ENCODE peak calls at places on chromosomes 12 and 14, in six cellular contexts. F is COR-L47; W is stimulated activated CD8-positive, alpha-beta memory T cell treated with anti-CD3 and anti-CD28 coated beads, Interleukin-7, amount 100 ng/mL, for 4 hours; T is activated CD4-positive, alpha-beta T cell treated with anti-CD3 and anti-CD28 coated beads, Interleukin-2, amount 50 U/mL, for 1 hour; H is fibroblast of villous mesenchyme; O is stimulated activated effector memory CD8-positive, alpha-beta T cell treated with anti-CD3 and anti-CD28 coated beads, Interleukin-12 subunit alpha, Interleukin-12 subunit beta, amount 100 ng/mL, for 72 hours. G is an unnamed sample.

GRCh38 chr14:94303111-94303510 is 10.0 kb upstream of the SERPINA10 start:
- DNase-seq in F (no peak), O (no peak), T (no peak), W (no peak), H (no peak), G (no peak)

GRCh38 chr14:43894534-43894933 is 612.5 kb downstream of the FSCB start:
- DNase-seq in O (no peak), H (peak; percentile 1), F (no peak), W (no peak), T (no peak), G (no peak)

GRCh38 chr12:131824450-131824849 is 3.7 kb upstream of the MMP17 start:
- DNase-seq in H (no peak), W (no peak), T (no peak), O (no peak), F (no peak), G (no peak)

GRCh38 chr12:1093166-1093751 is 102.2 kb downstream of the ERC1 start:
- DNase-seq in W (no peak), F (peak; percentile 57), T (peak; percentile 4), O (peak; percentile 65), H (peak; percentile 74), G (no peak)

GRCh38 chr14:104011824-104012517 is 69.6 kb upstream of the RD3L start:
- DNase-seq in O (no peak), H (no peak), T (no peak), W (no peak), F (no peak), G (no peak)

GRCh38 chr14:35140718-35141581 is 18.6 kb downstream of the PRORP start:
- DNase-seq in H (peak; percentile 53), F (peak; percentile 13), W (no peak), T (no peak), O (no peak), G (no peak)

GRCh38 chr14:72945628-72946027 is 19.4 kb downstream of the DCAF4 start:
- DNase-seq in F (no peak), T (no peak), O (no peak), H (no peak), W (no peak), G (no peak)

GRCh38 chr12:65785500-65785899 is 38.8 kb upstream of the HMGA2 start:
- DNase-seq in T (no peak), O (no peak), W (no peak), F (no peak), H (no peak), G (no peak)

GRCh38 chr12:32535260-32535999 is 136.1 kb downstream of the FGD4 start:
- DNase-seq in H (peak; percentile 64), F (peak; percentile 78), W (no peak), T (no peak), O (no peak), G (no peak)

GRCh38 chr14:43914041-43914693 is 592.9 kb downstream of the FSCB start:
- DNase-seq in H (no peak), F (no peak), T (no peak), O (no peak), W (no peak), G (no peak)

GRCh38 chr12:129186952-129187351 is 333.7 kb downstream of the GLT1D1 start:
- DNase-seq in H (no peak), W (no peak), F (peak; percentile 3), T (no peak), O (no peak), G (no peak)

GRCh38 chr12:64212066-64212746 is 9.9 kb downstream of the KICS2 start:
- DNase-seq in T (no peak), W (no peak), F (no peak), H (no peak), O (no peak), G (no peak)

GRCh38 chr12:14410177-14410576 is 44.7 kb downstream of the ATF7IP start:
- DNase-seq in O (no peak), W (no peak), T (no peak), F (no peak), H (no peak), G (no peak)

GRCh38 chr12:133226690-133227089 is 9.0 kb downstream of the ANHX start:
- DNase-seq in W (no peak), T (no peak), F (no peak), O (no peak), H (no peak), G (no peak)

GRCh38 chr14:83433618-83434017 is 1900.0 kb upstream of the SEL1L start:
- DNase-seq in W (no peak), H (no peak), O (no peak), F (no peak), T (no peak), G (no peak)

GRCh38 chr12:18430425-18431048 is 169.2 kb downstream of the PIK3C2G start:
- DNase-seq in F (peak; percentile 26), T (no peak), W (no peak), O (no peak), H (peak; percentile 65), G (no peak)